ENCODE peak calls at places on chromosomes 1 and 21, in four cellular contexts. Y is lower lobe of right lung, J is GM10248, S is neural progenitor cell. F is an unnamed sample.

GRCh38 chr1:175629318-175629694 is 114.1 kb downstream of the TNR start:
- DNase-seq in Y (no peak), S (no peak), J (no peak), F (no peak)

GRCh38 chr1:154936416-154937050 is at the start of gene PMVK:
- DNase-seq in J (peak), S (peak), Y (peak), F (peak)

GRCh38 chr1:212791261-212791675 is 309 bp downstream of the NSL1 start:
- DNase-seq in Y (no peak), J (no peak), S (no peak), F (peak)

GRCh38 chr1:185733818-185734709 is at the start of gene HMCN1:
- DNase-seq in J (no peak), Y (peak), S (peak), F (peak)

GRCh38 chr1:158809862-158810261 is 21.3 kb upstream of the MNDA start:
- DNase-seq in Y (no peak), J (no peak), S (no peak), F (no peak)

GRCh38 chr1:101262060-101262459 is 25.2 kb downstream of the S1PR1 start:
- DNase-seq in S (no peak), J (no peak), Y (no peak), F (no peak)

GRCh38 chr1:3577300-3577699 is 34.0 kb downstream of the MEGF6 start:
- DNase-seq in Y (no peak), J (no peak), S (no peak), F (no peak)

GRCh38 chr1:174247472-174247871 is 88.2 kb downstream of the RABGAP1L start:
- DNase-seq in J (no peak), S (no peak), Y (no peak), F (no peak)

GRCh38 chr1:165890684-165891083 is 63.3 kb downstream of the UCK2 start:
- DNase-seq in Y (no peak), S (no peak), J (no peak), F (no peak)

GRCh38 chr21:31654340-31654739 is 5.2 kb upstream of the SOD1 start:
- DNase-seq in Y (no peak), J (no peak), S (no peak), F (no peak)

GRCh38 chr1:27342778-27343638 is 1.2 kb downstream of the SYTL1 start:
- DNase-seq in J (peak), Y (peak), S (peak), F (no peak)

GRCh38 chr1:156494309-156494895 is 6.2 kb downstream of the MEF2D start:
- DNase-seq in S (no peak), J (no peak), Y (no peak), F (no peak)

GRCh38 chr1:2266301-2266967 is 38.3 kb downstream of the SKI start:
- DNase-seq in J (no peak), Y (no peak), S (no peak), F (no peak)

GRCh38 chr21:43855955-43856354 is 9.1 kb upstream of the AGPAT3 start:
- DNase-seq in S (no peak), Y (no peak), J (no peak), F (no peak)

GRCh38 chr1:1763657-1764621 is 14.3 kb downstream of the NADK start:
- DNase-seq in S (no peak), Y (peak), J (no peak), F (peak)

GRCh38 chr21:45543371-45543709 is 1.1 kb upstream of the SLC19A1 start:
- DNase-seq in S (no peak), J (peak), Y (peak), F (no peak)

GRCh38 chr21:41763398-41763931 is 3.4 kb downstream of the RIPK4 start:
- DNase-seq in Y (no peak), J (no peak), S (peak), F (no peak)

GRCh38 chr1:150268342-150268705 is 492 bp downstream of the APH1A start:
- DNase-seq in Y (peak), S (peak), J (no peak), F (peak)

GRCh38 chr1:96782861-96783260 is 61.3 kb downstream of the PTBP2 start:
- DNase-seq in S (no peak), J (no peak), Y (no peak), F (peak)

GRCh38 chr21:32658524-32658923 is 46.3 kb upstream of the CFAP298 start:
- DNase-seq in Y (no peak), J (no peak), S (no peak), F (no peak)

GRCh38 chr1:116580446-116581322 is 9.9 kb upstream of the CD58 start:
- DNase-seq in S (no peak), J (no peak), Y (no peak), F (peak)

GRCh38 chr1:201022824-201023516 is 544 bp downstream of the KIF21B start:
- DNase-seq in S (peak), Y (peak), J (no peak), F (no peak)

GRCh38 chr1:182392045-182393028 is 747 bp upstream of the GLUL start:
- DNase-seq in Y (peak), J (peak), S (no peak), F (peak)

GRCh38 chr1:117653732-117654484 is 48.1 kb downstream of the TENT5C start:
- DNase-seq in Y (no peak), S (no peak), J (no peak), F (no peak)

GRCh38 chr21:34129971-34130597 is 56.7 kb downstream of the MRPS6 start:
- DNase-seq in S (peak), J (no peak), Y (no peak), F (peak)

GRCh38 chr1:203781962-203782361 is 13.5 kb upstream of the ZBED6 start:
- DNase-seq in Y (no peak), J (no peak), S (no peak), F (no peak)

GRCh38 chr1:161735837-161736236 is 13.7 kb upstream of the DUSP12 start:
- DNase-seq in S (no peak), J (no peak), Y (no peak), F (no peak)

GRCh38 chr21:40386301-40386911 is 460.6 kb downstream of the DSCAM start:
- DNase-seq in Y (peak), J (no peak), S (peak), F (no peak)

GRCh38 chr1:92486251-92487077 is at the start of gene GFI1:
- DNase-seq in S (peak), Y (peak), J (peak), F (no peak)

GRCh38 chr1:46682064-46682463 is 10.4 kb downstream of the TEX38 start:
- DNase-seq in J (no peak), Y (no peak), S (no peak), F (no peak)

GRCh38 chr1:6108937-6109636 is 63.4 kb downstream of the KCNAB2 start:
- DNase-seq in S (peak), Y (peak), J (peak), F (peak)

GRCh38 chr1:61162513-61163274 is 80.3 kb downstream of the NFIA start:
- DNase-seq in S (no peak), J (no peak), Y (no peak), F (no peak)

GRCh38 chr1:179142889-179143299 is 61.0 kb downstream of the TOR3A start:
- DNase-seq in Y (no peak), J (no peak), S (no peak), F (peak)

GRCh38 chr1:6996371-6996770 is 211.1 kb downstream of the CAMTA1 start:
- DNase-seq in J (peak), S (no peak), Y (no peak), F (no peak)

GRCh38 chr1:117534995-117535467 is 70.8 kb upstream of the TENT5C start:
- DNase-seq in J (peak), S (peak), Y (no peak), F (peak)

GRCh38 chr1:193431265-193431977 is 245.0 kb upstream of the B3GALT2 start:
- DNase-seq in S (no peak), Y (no peak), J (no peak), F (no peak)

GRCh38 chr1:92538413-92539061 is 51.8 kb upstream of the GFI1 start:
- DNase-seq in Y (no peak), S (no peak), J (peak), F (no peak)

DNA sequence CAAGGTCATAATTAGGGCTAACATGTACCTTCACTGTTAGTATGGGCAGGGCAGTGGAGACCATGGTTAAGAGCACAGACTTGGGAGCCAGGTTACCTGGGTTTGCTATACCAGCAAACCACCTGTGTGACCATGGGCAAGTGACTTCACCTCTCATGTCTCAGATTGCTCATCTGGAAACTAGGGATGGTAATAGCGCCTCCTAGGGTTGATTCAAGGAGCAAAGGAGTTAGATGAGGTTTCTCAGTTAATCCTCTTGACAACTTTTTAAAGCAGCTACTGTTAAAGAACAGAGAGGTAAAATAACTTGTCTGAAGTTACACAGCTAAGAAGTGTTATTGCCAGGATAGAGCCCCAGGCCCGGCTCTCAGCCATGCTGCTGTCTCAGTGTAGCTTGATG is 790 bp upstream of the MATN1 start:
- DNase-seq in J (no peak), Y (no peak), S (no peak), F (no peak)
- TF ChIP-seq CTCF in J (no peak), Y (no peak), S (peak), F (peak)

GRCh38 chr1:25744140-25744581 is 55.8 kb upstream of the SELENON start:
- DNase-seq in Y (peak), J (no peak), S (peak), F (peak)
- TF ChIP-seq CTCF in Y (peak), J (no peak), S (peak), F (peak)

GRCh38 chr1:13465515-13465914 is 48.3 kb downstream of the LRRC38 start:
- DNase-seq in J (no peak), S (no peak), Y (no peak), F (no peak)

GRCh38 chr1:13469343-13469742 is 44.5 kb downstream of the LRRC38 start:
- DNase-seq in S (peak), Y (no peak), J (peak), F (no peak)
- TF ChIP-seq CTCF in S (peak), Y (no peak), J (no peak), F (peak)

GRCh38 chr1:153534933-153535663 is 693 bp downstream of the S100A6 start:
- DNase-seq in J (peak), S (no peak), Y (peak), F (peak)
- TF ChIP-seq CTCF in J (no peak), S (no peak), Y (no peak), F (peak)